ENCODE peak calls at places on chromosomes 12 and 14, in five cellular contexts. One of them, this sample, is unnamed.

GRCh38 chr12:115916910-115917668 is 360.4 kb downstream of the MED13L start:
- DNase-seq in H9: peak; percentile 91
- DNase-seq in neuronal stem cell: peak; percentile 50
- DNase-seq in IMR-90: no peak
- DNase-seq in mesenchymal stem cell: no peak
- DNase-seq in this sample: peak; percentile 99

GRCh38 chr12:19483727-19484126 is 44.4 kb downstream of the AEBP2 start:
- DNase-seq in H9: no peak
- DNase-seq in neuronal stem cell: no peak
- DNase-seq in IMR-90: no peak
- DNase-seq in mesenchymal stem cell: no peak
- DNase-seq in this sample: no peak

GRCh38 chr14:65015391-65015790 is 28.7 kb downstream of the FNTB start:
- DNase-seq in H9: no peak
- DNase-seq in neuronal stem cell: no peak
- DNase-seq in IMR-90: no peak
- DNase-seq in mesenchymal stem cell: no peak
- DNase-seq in this sample: no peak

GRCh38 chr14:95389471-95390011 is 69.8 kb upstream of the CLMN start:
- DNase-seq in H9: no peak
- DNase-seq in neuronal stem cell: no peak
- DNase-seq in IMR-90: no peak
- DNase-seq in mesenchymal stem cell: no peak
- DNase-seq in this sample: no peak

GRCh38 chr14:90116444-90116843 is 54.6 kb downstream of the KCNK13 start:
- DNase-seq in H9: no peak
- DNase-seq in neuronal stem cell: no peak
- DNase-seq in IMR-90: no peak
- DNase-seq in mesenchymal stem cell: no peak
- DNase-seq in this sample: no peak

GRCh38 chr12:124213606-124214347 is 81.1 kb upstream of the RFLNA start:
- DNase-seq in H9: no peak
- DNase-seq in neuronal stem cell: no peak
- DNase-seq in IMR-90: no peak
- DNase-seq in mesenchymal stem cell: no peak
- DNase-seq in this sample: no peak

GRCh38 chr12:111598637-111599458 is at the start of gene ATXN2:
- DNase-seq in H9: no peak
- DNase-seq in neuronal stem cell: peak; percentile 54
- DNase-seq in IMR-90: no peak
- DNase-seq in mesenchymal stem cell: peak; percentile 71
- DNase-seq in this sample: no peak

GRCh38 chr14:103442288-103442687 is 57.1 kb downstream of the MARK3 start:
- DNase-seq in H9: no peak
- DNase-seq in neuronal stem cell: no peak
- DNase-seq in IMR-90: peak; percentile 78
- DNase-seq in mesenchymal stem cell: no peak
- DNase-seq in this sample: no peak

GRCh38 chr12:49358548-49359141 is 8.6 kb upstream of the SPATS2 start:
- DNase-seq in H9: peak; percentile 83
- DNase-seq in neuronal stem cell: peak; percentile 79
- DNase-seq in IMR-90: peak; percentile 65
- DNase-seq in mesenchymal stem cell: peak; percentile 77
- DNase-seq in this sample: peak; percentile 67

GRCh38 chr14:99329711-99330315 is 57.8 kb upstream of the BCL11B start:
- DNase-seq in H9: no peak
- DNase-seq in neuronal stem cell: no peak
- DNase-seq in IMR-90: no peak
- DNase-seq in mesenchymal stem cell: no peak
- DNase-seq in this sample: no peak

GRCh38 chr12:130689408-130690405 is 26.4 kb downstream of the RIMBP2 start:
- DNase-seq in H9: no peak
- DNase-seq in neuronal stem cell: no peak
- DNase-seq in IMR-90: no peak
- DNase-seq in mesenchymal stem cell: no peak
- DNase-seq in this sample: no peak

GRCh38 chr14:96164861-96165490 is 39.7 kb upstream of the BDKRB2 start:
- DNase-seq in H9: peak; percentile 10
- DNase-seq in neuronal stem cell: no peak
- DNase-seq in IMR-90: peak; percentile 58
- DNase-seq in mesenchymal stem cell: peak; percentile 72
- DNase-seq in this sample: no peak

GRCh38 chr14:22231022-22231421 is 358.0 kb downstream of the DAD1 start:
- DNase-seq in H9: no peak
- DNase-seq in neuronal stem cell: no peak
- DNase-seq in IMR-90: no peak
- DNase-seq in mesenchymal stem cell: no peak
- DNase-seq in this sample: no peak

GRCh38 chr12:7160183-7160582 is 29.3 kb upstream of the PEX5 start:
- DNase-seq in H9: no peak
- DNase-seq in neuronal stem cell: no peak
- DNase-seq in IMR-90: no peak
- DNase-seq in mesenchymal stem cell: no peak
- DNase-seq in this sample: no peak

GRCh38 chr12:89662623-89663022 is 46.0 kb downstream of the ATP2B1 start:
- DNase-seq in H9: no peak
- DNase-seq in neuronal stem cell: no peak
- DNase-seq in IMR-90: no peak
- DNase-seq in mesenchymal stem cell: peak; percentile 26
- DNase-seq in this sample: no peak

GRCh38 chr14:53152627-53152908 is 555 bp downstream of the DDHD1 start:
- DNase-seq in H9: no peak
- DNase-seq in neuronal stem cell: no peak
- DNase-seq in IMR-90: no peak
- DNase-seq in mesenchymal stem cell: peak; percentile 54
- DNase-seq in this sample: no peak

GRCh38 chr12:10941916-10942607 is 3.0 kb upstream of the TAS2R14 start:
- DNase-seq in H9: peak; percentile 75
- DNase-seq in neuronal stem cell: no peak
- DNase-seq in IMR-90: no peak
- DNase-seq in mesenchymal stem cell: no peak
- DNase-seq in this sample: peak; percentile 39

GRCh38 chr12:105100998-105101397 is 6.5 kb upstream of the WASHC4 start:
- DNase-seq in H9: no peak
- DNase-seq in neuronal stem cell: no peak
- DNase-seq in IMR-90: peak; percentile 45
- DNase-seq in mesenchymal stem cell: peak; percentile 40
- DNase-seq in this sample: no peak

GRCh38 chr14:36465178-36465577 is 54.9 kb downstream of the NKX2-1 start:
- DNase-seq in H9: no peak
- DNase-seq in neuronal stem cell: no peak
- DNase-seq in IMR-90: no peak
- DNase-seq in mesenchymal stem cell: no peak
- DNase-seq in this sample: no peak

GRCh38 chr14:74510955-74511354 is 17.4 kb downstream of the ISCA2 start:
- DNase-seq in H9: peak; percentile 32
- DNase-seq in neuronal stem cell: no peak
- DNase-seq in IMR-90: peak; percentile 81
- DNase-seq in mesenchymal stem cell: peak; percentile 60
- DNase-seq in this sample: no peak

GRCh38 chr14:29236848-29237247 is 470.3 kb downstream of the FOXG1 start:
- DNase-seq in H9: no peak
- DNase-seq in neuronal stem cell: no peak
- DNase-seq in IMR-90: peak; percentile 92
- DNase-seq in mesenchymal stem cell: peak; percentile 76
- DNase-seq in this sample: no peak

GRCh38 chr12:42426733-42427132 is 100.8 kb downstream of the PPHLN1 start:
- DNase-seq in H9: peak; percentile 55
- DNase-seq in neuronal stem cell: no peak
- DNase-seq in IMR-90: peak; percentile 72
- DNase-seq in mesenchymal stem cell: peak; percentile 70
- DNase-seq in this sample: no peak

GRCh38 chr14:63800083-63800482 is 52.7 kb upstream of the SYNE2 start:
- DNase-seq in H9: no peak
- DNase-seq in neuronal stem cell: no peak
- DNase-seq in IMR-90: no peak
- DNase-seq in mesenchymal stem cell: no peak
- DNase-seq in this sample: no peak

GRCh38 chr12:1122803-1123202 is 131.8 kb downstream of the ERC1 start:
- DNase-seq in H9: no peak
- DNase-seq in neuronal stem cell: no peak
- DNase-seq in IMR-90: no peak
- DNase-seq in mesenchymal stem cell: peak; percentile 21
- DNase-seq in this sample: no peak

GRCh38 chr12:109604902-109605536 is 31.4 kb downstream of the MVK start:
- DNase-seq in H9: no peak
- DNase-seq in neuronal stem cell: no peak
- DNase-seq in IMR-90: no peak
- DNase-seq in mesenchymal stem cell: no peak
- DNase-seq in this sample: no peak

GRCh38 chr12:97616936-97617335 is 154.3 kb downstream of the RMST start:
- DNase-seq in H9: no peak
- DNase-seq in neuronal stem cell: no peak
- DNase-seq in IMR-90: no peak
- DNase-seq in mesenchymal stem cell: no peak
- DNase-seq in this sample: no peak

GRCh38 chr14:75334191-75335051 is 55.8 kb downstream of the FOS start:
- DNase-seq in H9: no peak
- DNase-seq in neuronal stem cell: no peak
- DNase-seq in IMR-90: peak; percentile 3
- DNase-seq in mesenchymal stem cell: peak; percentile 82
- DNase-seq in this sample: no peak

GRCh38 chr12:1162083-1162760 is 171.2 kb downstream of the ERC1 start:
- DNase-seq in H9: no peak
- DNase-seq in neuronal stem cell: no peak
- DNase-seq in IMR-90: no peak
- DNase-seq in mesenchymal stem cell: no peak
- DNase-seq in this sample: no peak

GRCh38 chr12:116545936-116546335 is 13.2 kb upstream of the MAP1LC3B2 start:
- DNase-seq in H9: no peak
- DNase-seq in neuronal stem cell: no peak
- DNase-seq in IMR-90: no peak
- DNase-seq in mesenchymal stem cell: no peak
- DNase-seq in this sample: no peak

GRCh38 chr12:64625243-64626077 is 15.2 kb downstream of the RASSF3 start:
- DNase-seq in H9: no peak
- DNase-seq in neuronal stem cell: no peak
- DNase-seq in IMR-90: peak; percentile 94
- DNase-seq in mesenchymal stem cell: peak; percentile 98
- DNase-seq in this sample: no peak

GRCh38 chr14:89184952-89185351 is 232.1 kb downstream of the FOXN3 start:
- DNase-seq in H9: no peak
- DNase-seq in neuronal stem cell: no peak
- DNase-seq in IMR-90: no peak
- DNase-seq in mesenchymal stem cell: no peak
- DNase-seq in this sample: no peak

GRCh38 chr12:88529531-88530488 is 50.5 kb downstream of the KITLG start:
- DNase-seq in H9: no peak
- DNase-seq in neuronal stem cell: no peak
- DNase-seq in IMR-90: no peak
- DNase-seq in mesenchymal stem cell: no peak
- DNase-seq in this sample: no peak

GRCh38 chr14:68624541-68625220 is 168.2 kb downstream of the ZFP36L1 start:
- DNase-seq in H9: no peak
- DNase-seq in neuronal stem cell: no peak
- DNase-seq in IMR-90: no peak
- DNase-seq in mesenchymal stem cell: no peak
- DNase-seq in this sample: peak; percentile 23
- H4K91ac ChIP-seq in H9: no peak overlapping the region
- H4K91ac ChIP-seq in neuronal stem cell: no peak overlapping the region
- H4K91ac ChIP-seq in IMR-90: no peak overlapping the region
- H4K91ac ChIP-seq in mesenchymal stem cell: no peak overlapping the region
- H4K91ac ChIP-seq in this sample: no peak overlapping the region

DNA sequence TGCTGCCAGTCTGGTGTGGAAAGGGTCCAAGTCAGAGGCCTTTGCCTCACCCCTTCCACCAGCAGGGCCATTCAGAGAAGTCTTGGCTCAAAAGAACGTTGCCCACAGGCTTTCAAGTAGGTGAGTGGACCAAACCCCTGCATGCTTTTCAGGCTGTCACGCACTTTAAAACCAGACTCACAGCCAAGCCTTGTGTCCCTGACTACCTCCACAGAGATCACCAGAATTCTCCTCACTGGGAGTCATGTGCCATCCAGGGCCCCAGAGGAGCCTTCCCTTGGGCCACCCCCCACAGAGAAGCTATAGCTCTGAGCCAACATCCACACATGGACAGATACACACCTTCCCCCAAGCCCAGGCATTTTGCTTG is 283.1 kb downstream of the DPF3 start:
- DNase-seq in H9: peak; percentile 11
- DNase-seq in neuronal stem cell: no peak
- DNase-seq in IMR-90: no peak
- DNase-seq in mesenchymal stem cell: no peak
- DNase-seq in this sample: peak; percentile 20
- H4K91ac ChIP-seq in H9: no peak overlapping the region
- H4K91ac ChIP-seq in neuronal stem cell: no peak overlapping the region
- H4K91ac ChIP-seq in IMR-90: peak overlapping the region; percentile 100
- H4K91ac ChIP-seq in mesenchymal stem cell: peak overlapping the region; percentile 81
- H4K91ac ChIP-seq in this sample: no peak overlapping the region

GRCh38 chr14:59301354-59301753 is 112.9 kb downstream of the DAAM1 start:
- DNase-seq in H9: no peak
- DNase-seq in neuronal stem cell: no peak
- DNase-seq in IMR-90: no peak
- DNase-seq in mesenchymal stem cell: no peak
- DNase-seq in this sample: no peak

GRCh38 chr14:59303216-59303615 is 114.7 kb downstream of the DAAM1 start:
- DNase-seq in H9: no peak
- DNase-seq in neuronal stem cell: no peak
- DNase-seq in IMR-90: no peak
- DNase-seq in mesenchymal stem cell: no peak
- DNase-seq in this sample: no peak

GRCh38 chr14:59299731-59300130 is 111.3 kb downstream of the DAAM1 start:
- DNase-seq in H9: no peak
- DNase-seq in neuronal stem cell: no peak
- DNase-seq in IMR-90: no peak
- DNase-seq in mesenchymal stem cell: no peak
- DNase-seq in this sample: no peak

GRCh38 chr14:59305231-59305630 is 116.8 kb downstream of the DAAM1 start:
- DNase-seq in H9: no peak
- DNase-seq in neuronal stem cell: no peak
- DNase-seq in IMR-90: peak; percentile 76
- DNase-seq in mesenchymal stem cell: no peak
- DNase-seq in this sample: no peak

DNA sequence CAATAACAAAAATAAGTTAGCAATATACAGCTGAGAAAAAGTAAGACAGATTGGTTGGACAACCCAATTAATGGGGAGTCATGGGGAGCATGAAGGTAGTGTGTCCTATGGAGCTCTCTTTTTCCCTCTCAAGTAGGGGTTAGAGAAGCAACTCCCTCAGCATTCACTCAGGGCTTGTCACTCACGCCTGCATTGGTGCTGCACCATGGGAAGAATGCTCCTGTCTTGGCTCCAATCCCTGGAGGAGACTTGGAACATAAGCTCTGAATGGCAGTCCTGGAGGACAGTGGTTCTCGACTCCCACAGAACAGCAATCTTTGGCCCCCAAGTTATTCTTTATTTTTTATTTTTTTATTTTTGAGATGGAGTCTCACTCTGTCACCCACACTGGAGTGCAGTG is 113.8 kb downstream of the DAAM1 start:
- DNase-seq in H9: no peak
- DNase-seq in neuronal stem cell: no peak
- DNase-seq in IMR-90: no peak
- DNase-seq in mesenchymal stem cell: no peak
- DNase-seq in this sample: no peak
- H4K91ac ChIP-seq in H9: no peak overlapping the region
- H4K91ac ChIP-seq in neuronal stem cell: no peak overlapping the region
- H4K91ac ChIP-seq in IMR-90: no peak overlapping the region
- H4K91ac ChIP-seq in mesenchymal stem cell: no peak overlapping the region
- H4K91ac ChIP-seq in this sample: no peak overlapping the region

GRCh38 chr12:95646781-95647184 is 95.5 kb upstream of the USP44 start:
- DNase-seq in H9: no peak
- DNase-seq in neuronal stem cell: no peak
- DNase-seq in IMR-90: peak; percentile 84
- DNase-seq in mesenchymal stem cell: no peak
- DNase-seq in this sample: no peak
- H4K91ac ChIP-seq in H9: no peak overlapping the region
- H4K91ac ChIP-seq in neuronal stem cell: no peak overlapping the region
- H4K91ac ChIP-seq in IMR-90: peak overlapping the region; percentile 98
- H4K91ac ChIP-seq in mesenchymal stem cell: no peak overlapping the region
- H4K91ac ChIP-seq in this sample: no peak overlapping the region